ENCODE peak calls at places on chromosomes 6 and 20, in eight cellular contexts. V is fibroblast of mammary gland; Z is AG10803; R is AG20443; H is stimulated activated CD8-positive, alpha-beta memory T cell treated with anti-CD3 and anti-CD28 coated beads, Interleukin-15, amount 100 ng/mL, for 1 hour; N is stimulated activated naive B cell treated with anti-CD40 and anti-IgM and Interleukin-4, amounts not matched to agents 10 μg/mL and 1 μg/mL and 100 μg/mL, for 72 hours; S is AG09309; J is Calu3. D is an unnamed sample.

GRCh38 chr6:54366647-54367327 is 58.5 kb downstream of the TINAG start:
- DNase-seq in V (no peak), Z (no peak), R (no peak), H (no peak), N (no peak), S (no peak), J (peak; percentile 24), D (no peak)

GRCh38 chr6:106974337-106974998 is at the start of gene CD24:
- DNase-seq in V (no peak), Z (no peak), R (peak; percentile 23), H (no peak), N (peak; percentile 67), S (no peak), J (peak; percentile 92), D (peak; percentile 80)

GRCh38 chr6:41691426-41692079 is 43.9 kb downstream of the TFEB start:
- DNase-seq in V (no peak), Z (no peak), R (no peak), H (no peak), N (no peak), S (no peak), J (no peak), D (no peak)

GRCh38 chr6:148016013-148016412 is 326.6 kb upstream of the SASH1 start:
- DNase-seq in V (no peak), Z (no peak), R (no peak), H (no peak), N (no peak), S (no peak), J (no peak), D (no peak)

GRCh38 chr6:366389-366788 is 25.2 kb upstream of the IRF4 start:
- DNase-seq in V (no peak), Z (no peak), R (no peak), H (no peak), N (no peak), S (no peak), J (no peak), D (no peak)

GRCh38 chr6:75171581-75172360 is 34.1 kb downstream of the COL12A1 start:
- DNase-seq in V (peak; percentile 21), Z (peak; percentile 50), R (peak; percentile 10), H (no peak), N (no peak), S (no peak), J (no peak), D (no peak)

GRCh38 chr6:20416063-20416454 is 14.4 kb downstream of the E2F3 start:
- DNase-seq in V (no peak), Z (no peak), R (no peak), H (no peak), N (no peak), S (no peak), J (no peak), D (no peak)

GRCh38 chr20:47993817-47994216 is 208.5 kb upstream of the SULF2 start:
- DNase-seq in V (no peak), Z (no peak), R (no peak), H (no peak), N (no peak), S (no peak), J (no peak), D (no peak)

GRCh38 chr6:6804843-6805680 is 216.5 kb downstream of the LY86 start:
- DNase-seq in V (no peak), Z (no peak), R (no peak), H (no peak), N (no peak), S (no peak), J (no peak), D (no peak)

GRCh38 chr6:131914234-131914633 is 36.9 kb downstream of the CCN2 start:
- DNase-seq in V (peak; percentile 70), Z (no peak), R (no peak), H (no peak), N (no peak), S (no peak), J (no peak), D (no peak)

GRCh38 chr20:5222919-5223634 is 93.7 kb downstream of the PROKR2 start:
- DNase-seq in V (peak; percentile 64), Z (peak; percentile 69), R (peak; percentile 83), H (peak; percentile 26), N (peak; percentile 12), S (peak; percentile 21), J (peak; percentile 35), D (no peak)

GRCh38 chr6:149082320-149082719 is 235.2 kb upstream of the TAB2 start:
- DNase-seq in V (peak; percentile 80), Z (peak; percentile 75), R (peak; percentile 72), H (peak; percentile 81), N (peak; percentile 64), S (peak; percentile 38), J (peak; percentile 71), D (peak; percentile 77)

GRCh38 chr6:3001773-3002293 is 2.1 kb downstream of the NQO2 start:
- DNase-seq in V (peak; percentile 83), Z (peak; percentile 88), R (peak; percentile 72), H (no peak), N (no peak), S (no peak), J (peak; percentile 18), D (no peak)

GRCh38 chr6:89977808-89978748 is 83.8 kb downstream of the GJA10 start:
- DNase-seq in V (peak; percentile 89), Z (peak; percentile 55), R (no peak), H (no peak), N (no peak), S (peak; percentile 31), J (no peak), D (no peak)

GRCh38 chr6:83188501-83188900 is 4.6 kb downstream of the PGM3 start:
- DNase-seq in V (no peak), Z (no peak), R (no peak), H (no peak), N (no peak), S (no peak), J (no peak), D (no peak)

GRCh38 chr20:50494428-50494827 is 15.8 kb upstream of the PTPN1 start:
- DNase-seq in V (no peak), Z (no peak), R (no peak), H (no peak), N (no peak), S (no peak), J (no peak), D (no peak)

GRCh38 chr6:15457903-15458530 is 204.8 kb downstream of the DTNBP1 start:
- DNase-seq in V (no peak), Z (peak; percentile 7), R (no peak), H (no peak), N (peak; percentile 49), S (no peak), J (no peak), D (no peak)

GRCh38 chr6:165726915-165727314 is 63.9 kb upstream of the PDE10A start:
- DNase-seq in V (peak; percentile 20), Z (no peak), R (no peak), H (no peak), N (no peak), S (no peak), J (no peak), D (no peak)

GRCh38 chr6:137222376-137222775 is 3.2 kb upstream of the IFNGR1 start:
- DNase-seq in V (no peak), Z (no peak), R (no peak), H (no peak), N (no peak), S (no peak), J (no peak), D (no peak)

GRCh38 chr6:37340639-37340943 is 13.2 kb upstream of the RNF8 start:
- DNase-seq in V (peak; percentile 23), Z (no peak), R (no peak), H (no peak), N (no peak), S (no peak), J (no peak), D (no peak)

GRCh38 chr20:19771031-19771430 is 13.0 kb downstream of the RIN2 start:
- DNase-seq in V (no peak), Z (no peak), R (no peak), H (no peak), N (no peak), S (no peak), J (no peak), D (no peak)

GRCh38 chr20:23399568-23400241 is 21.6 kb downstream of the NAPB start:
- DNase-seq in V (peak; percentile 46), Z (peak; percentile 57), R (peak; percentile 47), H (no peak), N (no peak), S (peak; percentile 54), J (no peak), D (no peak)

D was measured in breast epithelium.